ENCODE peak calls at places on chromosomes 4 and X, in six cellular contexts. One of them, this sample, is unnamed.

GRCh38 chr4:17077105-17077504 is 178.7 kb upstream of the LDB2 start:
- DNase-seq in CD4-positive, CD25-positive, alpha-beta regulatory T cell: no peak
- DNase-seq in lower leg skin: no peak
- DNase-seq in HFF-Myc: no peak
- DNase-seq in amniotic stem cell: no peak
- DNase-seq in occipital lobe: no peak
- DNase-seq in this sample: no peak

GRCh38 chr4:23213198-23213597 is 520.5 kb downstream of the GBA3 start:
- DNase-seq in amniotic stem cell: no peak
- DNase-seq in lower leg skin: no peak
- DNase-seq in CD4-positive, CD25-positive, alpha-beta regulatory T cell: no peak
- DNase-seq in HFF-Myc: no peak
- DNase-seq in occipital lobe: no peak
- DNase-seq in this sample: no peak

GRCh38 chr4:157999723-158000122 is 173.1 kb downstream of the GASK1B start:
- DNase-seq in CD4-positive, CD25-positive, alpha-beta regulatory T cell: no peak
- DNase-seq in amniotic stem cell: no peak
- DNase-seq in occipital lobe: no peak
- DNase-seq in lower leg skin: no peak
- DNase-seq in HFF-Myc: no peak
- DNase-seq in this sample: no peak

GRCh38 chr4:107600456-107600855 is 119.6 kb downstream of the PAPSS1 start:
- DNase-seq in lower leg skin: no peak
- DNase-seq in CD4-positive, CD25-positive, alpha-beta regulatory T cell: no peak
- DNase-seq in amniotic stem cell: no peak
- DNase-seq in occipital lobe: no peak
- DNase-seq in HFF-Myc: no peak
- DNase-seq in this sample: peak

GRCh38 chr4:177016541-177017141 is 223.9 kb upstream of the VEGFC start:
- DNase-seq in CD4-positive, CD25-positive, alpha-beta regulatory T cell: no peak
- DNase-seq in occipital lobe: no peak
- DNase-seq in HFF-Myc: peak
- DNase-seq in amniotic stem cell: peak
- DNase-seq in lower leg skin: no peak
- DNase-seq in this sample: peak

GRCh38 chrX:148691456-148691855 is 191.0 kb downstream of the AFF2 start:
- DNase-seq in lower leg skin: no peak
- DNase-seq in HFF-Myc: no peak
- DNase-seq in CD4-positive, CD25-positive, alpha-beta regulatory T cell: no peak
- DNase-seq in amniotic stem cell: no peak
- DNase-seq in occipital lobe: no peak
- DNase-seq in this sample: no peak

GRCh38 chrX:104270916-104271512 is 16.3 kb upstream of the ESX1 start:
- DNase-seq in occipital lobe: peak
- DNase-seq in lower leg skin: peak
- DNase-seq in amniotic stem cell: peak
- DNase-seq in HFF-Myc: peak
- DNase-seq in CD4-positive, CD25-positive, alpha-beta regulatory T cell: no peak
- DNase-seq in this sample: no peak

GRCh38 chrX:1453951-1454785 is 1.5 kb upstream of the ASMTL start:
- DNase-seq in occipital lobe: no peak
- DNase-seq in CD4-positive, CD25-positive, alpha-beta regulatory T cell: peak
- DNase-seq in amniotic stem cell: no peak
- DNase-seq in lower leg skin: peak
- DNase-seq in HFF-Myc: no peak
- DNase-seq in this sample: peak

GRCh38 chr4:88158360-88159136 is at the start of gene ABCG2:
- DNase-seq in occipital lobe: no peak
- DNase-seq in amniotic stem cell: peak
- DNase-seq in HFF-Myc: peak
- DNase-seq in CD4-positive, CD25-positive, alpha-beta regulatory T cell: no peak
- DNase-seq in lower leg skin: no peak
- DNase-seq in this sample: no peak

GRCh38 chr4:56828784-56829535 is 7.5 kb upstream of the SPINK2 start:
- DNase-seq in lower leg skin: no peak
- DNase-seq in amniotic stem cell: no peak
- DNase-seq in CD4-positive, CD25-positive, alpha-beta regulatory T cell: no peak
- DNase-seq in occipital lobe: no peak
- DNase-seq in HFF-Myc: no peak
- DNase-seq in this sample: no peak

GRCh38 chrX:38233891-38234807 is 13.5 kb upstream of the SRPX start:
- DNase-seq in CD4-positive, CD25-positive, alpha-beta regulatory T cell: no peak
- DNase-seq in occipital lobe: no peak
- DNase-seq in amniotic stem cell: no peak
- DNase-seq in HFF-Myc: no peak
- DNase-seq in lower leg skin: peak
- DNase-seq in this sample: peak

GRCh38 chr4:36206012-36206411 is 38.3 kb downstream of the ARAP2 start:
- DNase-seq in occipital lobe: no peak
- DNase-seq in HFF-Myc: no peak
- DNase-seq in CD4-positive, CD25-positive, alpha-beta regulatory T cell: no peak
- DNase-seq in lower leg skin: no peak
- DNase-seq in amniotic stem cell: no peak
- DNase-seq in this sample: no peak

GRCh38 chr4:88646528-88647280 is 50.9 kb downstream of the NAP1L5 start:
- DNase-seq in lower leg skin: no peak
- DNase-seq in CD4-positive, CD25-positive, alpha-beta regulatory T cell: no peak
- DNase-seq in HFF-Myc: no peak
- DNase-seq in occipital lobe: no peak
- DNase-seq in amniotic stem cell: no peak
- DNase-seq in this sample: no peak

GRCh38 chr4:128338634-128339355 is 51.2 kb upstream of the PGRMC2 start:
- DNase-seq in occipital lobe: no peak
- DNase-seq in lower leg skin: no peak
- DNase-seq in HFF-Myc: peak
- DNase-seq in amniotic stem cell: no peak
- DNase-seq in CD4-positive, CD25-positive, alpha-beta regulatory T cell: no peak
- DNase-seq in this sample: peak

GRCh38 chr4:16417198-16417597 is 190.9 kb upstream of the TAPT1 start:
- DNase-seq in occipital lobe: no peak
- DNase-seq in lower leg skin: no peak
- DNase-seq in CD4-positive, CD25-positive, alpha-beta regulatory T cell: no peak
- DNase-seq in HFF-Myc: no peak
- DNase-seq in amniotic stem cell: no peak
- DNase-seq in this sample: no peak

GRCh38 chr4:38902695-38903094 is 35.1 kb downstream of the FAM114A1 start:
- DNase-seq in HFF-Myc: no peak
- DNase-seq in CD4-positive, CD25-positive, alpha-beta regulatory T cell: peak
- DNase-seq in amniotic stem cell: no peak
- DNase-seq in occipital lobe: no peak
- DNase-seq in lower leg skin: no peak
- DNase-seq in this sample: no peak

This sample was measured in BJ.